ENCODE peak calls at places on chromosome 12, in eight cellular contexts. One of them, this sample, is unnamed.

GRCh38 chr12:114166360-114166759 is 200.2 kb upstream of the RBM19 start:
- DNase-seq in foreskin fibroblast: peak; percentile 83
- DNase-seq in fibroblast of lung: peak; percentile 80
- DNase-seq in HL-60: peak; percentile 9
- DNase-seq in kidney: no peak
- DNase-seq in fibroblast of pulmonary artery: peak; percentile 68
- DNase-seq in small intestine: peak; percentile 10
- DNase-seq in aorta: peak; percentile 51
- DNase-seq in this sample: no peak

GRCh38 chr12:57224278-57224972 is 5.1 kb upstream of the SHMT2 start:
- DNase-seq in foreskin fibroblast: no peak
- DNase-seq in fibroblast of lung: no peak
- DNase-seq in HL-60: no peak
- DNase-seq in kidney: no peak
- DNase-seq in fibroblast of pulmonary artery: no peak
- DNase-seq in small intestine: no peak
- DNase-seq in aorta: no peak
- DNase-seq in this sample: no peak

GRCh38 chr12:30796508-30796780 is 41.7 kb upstream of the CAPRIN2 start:
- DNase-seq in foreskin fibroblast: peak; percentile 82
- DNase-seq in fibroblast of lung: peak; percentile 71
- DNase-seq in HL-60: no peak
- DNase-seq in kidney: no peak
- DNase-seq in fibroblast of pulmonary artery: peak; percentile 66
- DNase-seq in small intestine: no peak
- DNase-seq in aorta: peak; percentile 58
- DNase-seq in this sample: peak; percentile 45

GRCh38 chr12:110739488-110739887 is 3.2 kb downstream of the PPP1CC start:
- DNase-seq in foreskin fibroblast: no peak
- DNase-seq in fibroblast of lung: no peak
- DNase-seq in HL-60: no peak
- DNase-seq in kidney: no peak
- DNase-seq in fibroblast of pulmonary artery: no peak
- DNase-seq in small intestine: peak; percentile 33
- DNase-seq in aorta: no peak
- DNase-seq in this sample: no peak

GRCh38 chr12:23204933-23205778 is 580.2 kb downstream of the ETNK1 start:
- DNase-seq in foreskin fibroblast: peak; percentile 50
- DNase-seq in fibroblast of lung: peak; percentile 79
- DNase-seq in HL-60: peak; percentile 2
- DNase-seq in kidney: no peak
- DNase-seq in fibroblast of pulmonary artery: peak; percentile 78
- DNase-seq in small intestine: peak; percentile 66
- DNase-seq in aorta: no peak
- DNase-seq in this sample: peak; percentile 23

GRCh38 chr12:14960548-14961465 is 594 bp downstream of the ARHGDIB start:
- DNase-seq in foreskin fibroblast: peak; percentile 21
- DNase-seq in fibroblast of lung: no peak
- DNase-seq in HL-60: peak; percentile 79
- DNase-seq in kidney: no peak
- DNase-seq in fibroblast of pulmonary artery: peak; percentile 93
- DNase-seq in small intestine: peak; percentile 23
- DNase-seq in aorta: peak; percentile 60
- DNase-seq in this sample: peak; percentile 25

GRCh38 chr12:68040450-68041075 is 51.3 kb downstream of the IFNG-AS1 start:
- DNase-seq in foreskin fibroblast: peak; percentile 83
- DNase-seq in fibroblast of lung: peak; percentile 82
- DNase-seq in HL-60: peak; percentile 52
- DNase-seq in kidney: no peak
- DNase-seq in fibroblast of pulmonary artery: peak; percentile 83
- DNase-seq in small intestine: peak; percentile 69
- DNase-seq in aorta: peak; percentile 61
- DNase-seq in this sample: peak; percentile 33

GRCh38 chr12:58608711-58609110 is 311.6 kb downstream of the LRIG3 start:
- DNase-seq in foreskin fibroblast: no peak
- DNase-seq in fibroblast of lung: peak; percentile 23
- DNase-seq in HL-60: no peak
- DNase-seq in kidney: no peak
- DNase-seq in fibroblast of pulmonary artery: no peak
- DNase-seq in small intestine: no peak
- DNase-seq in aorta: no peak
- DNase-seq in this sample: no peak

GRCh38 chr12:9870311-9870866 is 1.2 kb upstream of the CLEC2B start:
- DNase-seq in foreskin fibroblast: no peak
- DNase-seq in fibroblast of lung: peak; percentile 27
- DNase-seq in HL-60: no peak
- DNase-seq in kidney: no peak
- DNase-seq in fibroblast of pulmonary artery: peak; percentile 20
- DNase-seq in small intestine: no peak
- DNase-seq in aorta: no peak
- DNase-seq in this sample: no peak

GRCh38 chr12:45329702-45330101 is 113.8 kb downstream of the ANO6 start:
- DNase-seq in foreskin fibroblast: no peak
- DNase-seq in fibroblast of lung: no peak
- DNase-seq in HL-60: no peak
- DNase-seq in kidney: no peak
- DNase-seq in fibroblast of pulmonary artery: no peak
- DNase-seq in small intestine: no peak
- DNase-seq in aorta: no peak
- DNase-seq in this sample: no peak

GRCh38 chr12:49358548-49359141 is 8.6 kb upstream of the SPATS2 start:
- DNase-seq in foreskin fibroblast: peak; percentile 78
- DNase-seq in fibroblast of lung: peak; percentile 81
- DNase-seq in HL-60: peak; percentile 55
- DNase-seq in kidney: no peak
- DNase-seq in fibroblast of pulmonary artery: peak; percentile 83
- DNase-seq in small intestine: peak; percentile 65
- DNase-seq in aorta: no peak
- DNase-seq in this sample: peak; percentile 47

GRCh38 chr12:93704625-93705024 is 27.4 kb downstream of the CRADD start:
- DNase-seq in foreskin fibroblast: no peak
- DNase-seq in fibroblast of lung: no peak
- DNase-seq in HL-60: no peak
- DNase-seq in kidney: no peak
- DNase-seq in fibroblast of pulmonary artery: no peak
- DNase-seq in small intestine: no peak
- DNase-seq in aorta: no peak
- DNase-seq in this sample: no peak
- H3K4me3 ChIP-seq in foreskin fibroblast: no peak overlapping the region
- H3K4me3 ChIP-seq in fibroblast of lung: no peak overlapping the region
- H3K4me3 ChIP-seq in HL-60: no peak overlapping the region
- H3K4me3 ChIP-seq in kidney: no peak overlapping the region
- H3K4me3 ChIP-seq in fibroblast of pulmonary artery: no peak overlapping the region
- H3K4me3 ChIP-seq in small intestine: no peak overlapping the region
- H3K4me3 ChIP-seq in aorta: no peak overlapping the region
- H3K4me3 ChIP-seq in this sample: no peak overlapping the region

DNA sequence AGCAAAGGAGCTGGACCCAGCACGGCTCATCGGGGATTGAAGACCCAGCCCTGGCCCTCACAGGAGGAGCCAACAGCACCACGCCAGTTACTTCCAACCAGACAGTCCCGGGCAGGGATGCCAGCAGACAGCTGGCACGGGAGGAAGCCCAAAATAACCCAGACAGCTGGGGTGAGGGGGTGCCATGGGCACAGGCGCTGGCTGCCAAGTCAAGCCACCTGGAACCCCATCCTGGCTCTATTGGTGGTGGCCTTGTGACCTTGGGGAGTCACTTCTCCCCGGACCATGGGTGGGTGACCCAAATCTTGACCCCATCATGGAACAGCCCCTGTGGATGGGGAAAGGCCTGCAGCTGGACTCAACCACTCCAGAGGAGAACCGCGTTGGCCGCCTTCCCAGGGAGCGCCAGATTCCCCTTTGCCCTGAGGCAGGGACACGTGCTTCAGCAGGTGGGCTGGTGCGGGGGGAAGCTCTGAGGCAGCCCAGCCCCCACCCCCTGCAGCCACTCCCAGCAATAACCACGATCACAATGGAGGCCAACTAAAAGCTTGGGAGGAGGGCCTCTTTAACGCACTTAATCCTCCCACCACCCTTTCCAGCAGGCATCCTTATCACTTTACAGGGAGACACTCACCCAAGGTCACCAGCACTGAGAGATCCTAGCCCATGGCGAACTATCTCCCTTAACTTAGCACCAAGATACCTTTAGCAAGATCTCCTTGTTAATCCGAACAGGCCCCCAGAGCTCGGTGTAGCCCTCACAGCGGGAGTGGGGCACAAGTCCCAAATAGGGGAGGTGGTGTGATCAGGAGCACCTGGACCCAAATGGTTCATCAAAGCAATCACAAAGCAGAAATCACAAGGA is 4.7 kb upstream of the RHOF start:
- DNase-seq in foreskin fibroblast: peak; percentile 78
- DNase-seq in fibroblast of lung: peak; percentile 74
- DNase-seq in HL-60: no peak
- DNase-seq in kidney: peak; percentile 91
- DNase-seq in fibroblast of pulmonary artery: no peak
- DNase-seq in small intestine: peak; percentile 90
- DNase-seq in aorta: peak; percentile 81
- DNase-seq in this sample: no peak
- H3K4me3 ChIP-seq in foreskin fibroblast: peak overlapping the region; percentile 51
- H3K4me3 ChIP-seq in fibroblast of lung: peak overlapping the region; percentile 44
- H3K4me3 ChIP-seq in HL-60: no peak overlapping the region
- H3K4me3 ChIP-seq in kidney: peak overlapping the region; percentile 69
- H3K4me3 ChIP-seq in fibroblast of pulmonary artery: peak overlapping the region; percentile 78
- H3K4me3 ChIP-seq in small intestine: peak overlapping the region; percentile 97
- H3K4me3 ChIP-seq in aorta: peak overlapping the region; percentile 23
- H3K4me3 ChIP-seq in this sample: peak overlapping the region; percentile 33

GRCh38 chr12:116590561-116590960 is 31.4 kb downstream of the MAP1LC3B2 start:
- DNase-seq in foreskin fibroblast: peak; percentile 43
- DNase-seq in fibroblast of lung: no peak
- DNase-seq in HL-60: peak; percentile 53
- DNase-seq in kidney: no peak
- DNase-seq in fibroblast of pulmonary artery: no peak
- DNase-seq in small intestine: no peak
- DNase-seq in aorta: no peak
- DNase-seq in this sample: no peak

GRCh38 chr12:116594325-116595038 is 35.3 kb downstream of the MAP1LC3B2 start:
- DNase-seq in foreskin fibroblast: no peak
- DNase-seq in fibroblast of lung: no peak
- DNase-seq in HL-60: peak; percentile 96
- DNase-seq in kidney: no peak
- DNase-seq in fibroblast of pulmonary artery: no peak
- DNase-seq in small intestine: no peak
- DNase-seq in aorta: peak; percentile 80
- DNase-seq in this sample: no peak

GRCh38 chr12:116592116-116592637 is 33.0 kb downstream of the MAP1LC3B2 start:
- DNase-seq in foreskin fibroblast: peak; percentile 53
- DNase-seq in fibroblast of lung: no peak
- DNase-seq in HL-60: no peak
- DNase-seq in kidney: peak; percentile 93
- DNase-seq in fibroblast of pulmonary artery: peak; percentile 43
- DNase-seq in small intestine: peak; percentile 43
- DNase-seq in aorta: no peak
- DNase-seq in this sample: no peak

GRCh38 chr12:116592731-116593130 is 33.5 kb downstream of the MAP1LC3B2 start:
- DNase-seq in foreskin fibroblast: peak; percentile 81
- DNase-seq in fibroblast of lung: peak; percentile 21
- DNase-seq in HL-60: peak; percentile 86
- DNase-seq in kidney: no peak
- DNase-seq in fibroblast of pulmonary artery: no peak
- DNase-seq in small intestine: no peak
- DNase-seq in aorta: no peak
- DNase-seq in this sample: no peak

DNA sequence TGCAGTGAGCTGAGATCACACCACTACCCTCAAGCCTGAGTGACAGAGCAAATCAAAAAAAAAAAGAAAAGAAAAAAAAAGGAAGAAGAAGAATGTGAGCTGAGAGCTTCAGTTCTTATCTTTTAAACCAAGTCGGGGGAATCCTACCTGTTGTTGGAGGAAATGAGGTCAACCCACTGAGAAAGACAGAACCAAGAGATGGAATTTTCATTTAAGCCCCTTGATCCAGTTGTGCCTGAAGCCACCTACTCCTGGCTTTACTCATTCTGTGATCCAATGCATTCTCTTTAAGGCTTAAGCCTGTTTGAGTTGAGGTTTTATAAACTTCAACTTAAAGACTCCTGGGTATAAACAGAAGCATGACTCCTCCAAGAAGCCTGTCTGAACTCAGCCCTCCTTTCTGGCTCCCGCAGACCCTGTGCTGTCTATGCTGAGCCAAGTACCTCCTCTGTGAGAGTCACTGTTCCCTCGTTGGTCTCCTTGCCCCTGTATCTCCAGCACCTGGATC is 32.5 kb downstream of the MAP1LC3B2 start:
- DNase-seq in foreskin fibroblast: peak; percentile 53
- DNase-seq in fibroblast of lung: peak; percentile 78
- DNase-seq in HL-60: no peak
- DNase-seq in kidney: no peak
- DNase-seq in fibroblast of pulmonary artery: peak; percentile 33
- DNase-seq in small intestine: no peak
- DNase-seq in aorta: no peak
- DNase-seq in this sample: peak; percentile 48
- H3K4me3 ChIP-seq in foreskin fibroblast: no peak overlapping the region
- H3K4me3 ChIP-seq in fibroblast of lung: no peak overlapping the region
- H3K4me3 ChIP-seq in HL-60: no peak overlapping the region
- H3K4me3 ChIP-seq in kidney: no peak overlapping the region
- H3K4me3 ChIP-seq in fibroblast of pulmonary artery: no peak overlapping the region
- H3K4me3 ChIP-seq in small intestine: no peak overlapping the region
- H3K4me3 ChIP-seq in aorta: no peak overlapping the region
- H3K4me3 ChIP-seq in this sample: no peak overlapping the region

GRCh38 chr12:7399089-7399488 is 44.9 kb downstream of the CD163L1 start:
- DNase-seq in foreskin fibroblast: no peak
- DNase-seq in fibroblast of lung: no peak
- DNase-seq in HL-60: no peak
- DNase-seq in kidney: no peak
- DNase-seq in fibroblast of pulmonary artery: no peak
- DNase-seq in small intestine: no peak
- DNase-seq in aorta: no peak
- DNase-seq in this sample: no peak
- H3K4me3 ChIP-seq in foreskin fibroblast: no peak overlapping the region
- H3K4me3 ChIP-seq in fibroblast of lung: no peak overlapping the region
- H3K4me3 ChIP-seq in HL-60: no peak overlapping the region
- H3K4me3 ChIP-seq in kidney: no peak overlapping the region
- H3K4me3 ChIP-seq in fibroblast of pulmonary artery: no peak overlapping the region
- H3K4me3 ChIP-seq in small intestine: no peak overlapping the region
- H3K4me3 ChIP-seq in aorta: no peak overlapping the region
- H3K4me3 ChIP-seq in this sample: no peak overlapping the region

GRCh38 chr12:96099431-96099830 is 64.0 kb upstream of the LTA4H start:
- DNase-seq in foreskin fibroblast: no peak
- DNase-seq in fibroblast of lung: no peak
- DNase-seq in HL-60: no peak
- DNase-seq in kidney: no peak
- DNase-seq in fibroblast of pulmonary artery: no peak
- DNase-seq in small intestine: no peak
- DNase-seq in aorta: no peak
- DNase-seq in this sample: no peak
- H3K4me3 ChIP-seq in foreskin fibroblast: no peak overlapping the region
- H3K4me3 ChIP-seq in fibroblast of lung: no peak overlapping the region
- H3K4me3 ChIP-seq in HL-60: no peak overlapping the region
- H3K4me3 ChIP-seq in kidney: no peak overlapping the region
- H3K4me3 ChIP-seq in fibroblast of pulmonary artery: no peak overlapping the region
- H3K4me3 ChIP-seq in small intestine: no peak overlapping the region
- H3K4me3 ChIP-seq in aorta: no peak overlapping the region
- H3K4me3 ChIP-seq in this sample: no peak overlapping the region

GRCh38 chr12:117968826-117969659 is at the start of gene KSR2:
- DNase-seq in foreskin fibroblast: peak; percentile 24
- DNase-seq in fibroblast of lung: no peak
- DNase-seq in HL-60: no peak
- DNase-seq in kidney: peak; percentile 91
- DNase-seq in fibroblast of pulmonary artery: peak; percentile 3
- DNase-seq in small intestine: peak; percentile 64
- DNase-seq in aorta: no peak
- DNase-seq in this sample: no peak
- H3K4me3 ChIP-seq in foreskin fibroblast: peak within 1 kb of the TSS; percentile 35
- H3K4me3 ChIP-seq in fibroblast of lung: no peak within 1 kb of the TSS
- H3K4me3 ChIP-seq in HL-60: no peak within 1 kb of the TSS
- H3K4me3 ChIP-seq in kidney: peak within 1 kb of the TSS; percentile 53
- H3K4me3 ChIP-seq in fibroblast of pulmonary artery: no peak within 1 kb of the TSS
- H3K4me3 ChIP-seq in small intestine: peak within 1 kb of the TSS; percentile 50
- H3K4me3 ChIP-seq in aorta: no peak within 1 kb of the TSS
- H3K4me3 ChIP-seq in this sample: peak within 1 kb of the TSS; percentile 48